ENCODE peak calls at places on chromosomes 11 and 22, in nine cellular contexts. E is AG10803, S is mucosa of descending colon, H is heart right ventricle, D is stomach, M is upper lobe of left lung, Z is hepatocyte, W is body of pancreas, I is colonic mucosa. Q is an unnamed sample.

GRCh38 chr11:111922803-111923202 is 4.1 kb downstream of the C11orf52 start:
- DNase-seq in E (peak), I (peak), M (no peak), D (peak), W (peak), H (no peak), S (peak), Z (no peak), Q (no peak)

GRCh38 chr11:134471341-134472187 is 59.5 kb upstream of the B3GAT1 start:
- DNase-seq in Z (no peak), D (no peak), I (no peak), M (peak), E (no peak), S (no peak), W (no peak), H (no peak), Q (no peak)

GRCh38 chr22:48494968-48495750 is 1332.5 kb downstream of the BRD1 start:
- DNase-seq in H (no peak), D (no peak), I (no peak), W (no peak), Z (no peak), E (no peak), S (no peak), M (peak), Q (no peak)

GRCh38 chr22:26168934-26169311 is 339 bp upstream of the SEZ6L start:
- DNase-seq in W (no peak), D (no peak), H (no peak), M (no peak), I (no peak), E (no peak), Z (peak), S (no peak), Q (no peak)

GRCh38 chr11:77278595-77279506 is 22.6 kb downstream of the GDPD4 start:
- DNase-seq in I (no peak), Z (no peak), D (no peak), E (peak), M (no peak), H (no peak), S (no peak), W (no peak), Q (no peak)

GRCh38 chr11:116499396-116500001 is 273.3 kb downstream of the BUD13 start:
- DNase-seq in E (peak), I (peak), S (peak), Z (peak), W (peak), M (peak), D (peak), H (peak), Q (peak)

GRCh38 chr11:69464621-69464960 is 16.9 kb upstream of the LINC01488 start:
- DNase-seq in W (no peak), H (no peak), I (peak), Z (no peak), E (no peak), M (peak), D (no peak), S (peak), Q (no peak)

GRCh38 chr11:62446091-62446490 is 27.3 kb downstream of the SCGB1A1 start:
- DNase-seq in I (peak), D (no peak), S (peak), M (no peak), W (no peak), Z (no peak), E (no peak), H (no peak), Q (no peak)

GRCh38 chr22:39748877-39749276 is 144.7 kb downstream of the ENTHD1 start:
- DNase-seq in S (no peak), H (no peak), W (no peak), M (no peak), D (no peak), I (no peak), Z (no peak), E (peak), Q (no peak)

GRCh38 chr22:37571258-37571991 is 8.5 kb downstream of the LGALS2 start:
- DNase-seq in W (peak), H (no peak), Z (peak), D (no peak), S (no peak), E (no peak), I (no peak), M (no peak), Q (peak)

GRCh38 chr11:69536406-69536805 is 54.9 kb downstream of the LINC01488 start:
- DNase-seq in Z (no peak), H (no peak), E (no peak), W (no peak), D (no peak), S (no peak), I (no peak), M (no peak), Q (no peak)

GRCh38 chr11:47409440-47410403 is 1.3 kb downstream of the SLC39A13 start:
- DNase-seq in Z (no peak), S (no peak), D (no peak), W (no peak), M (peak), H (no peak), I (no peak), E (peak), Q (no peak)

GRCh38 chr11:88475991-88476418 is 138.5 kb upstream of the CTSC start:
- DNase-seq in D (no peak), E (peak), S (no peak), M (no peak), Z (no peak), W (no peak), H (no peak), I (no peak), Q (no peak)

GRCh38 chr22:22571429-22571828 is 12.4 kb upstream of the PRAME start:
- DNase-seq in E (no peak), Z (no peak), S (no peak), W (no peak), I (no peak), H (no peak), D (no peak), M (no peak), Q (no peak)

GRCh38 chr11:69497221-69497787 is 15.8 kb downstream of the LINC01488 start:
- DNase-seq in H (peak), D (peak), Z (peak), S (peak), I (no peak), E (peak), M (peak), W (peak), Q (peak)

GRCh38 chr11:88478136-88478785 is 140.7 kb upstream of the CTSC start:
- DNase-seq in I (no peak), H (no peak), Z (no peak), M (no peak), S (no peak), E (no peak), W (no peak), D (no peak), Q (no peak)

GRCh38 chr22:48522271-48522670 is 1305.4 kb downstream of the BRD1 start:
- DNase-seq in H (no peak), W (no peak), E (no peak), M (peak), D (no peak), S (no peak), I (no peak), Z (no peak), Q (no peak)

GRCh38 chr22:26903030-26903856 is 245.9 kb downstream of the MIAT start:
- DNase-seq in S (peak), E (no peak), M (no peak), Z (peak), I (no peak), H (no peak), W (no peak), D (no peak), Q (no peak)

GRCh38 chr11:93591247-93591898 is 48.2 kb upstream of the SMCO4 start:
- DNase-seq in M (no peak), E (peak), D (no peak), I (no peak), W (no peak), H (no peak), S (no peak), Z (no peak), Q (peak)

GRCh38 chr22:37187552-37187890 is 526 bp downstream of the C1QTNF6 start:
- DNase-seq in M (no peak), H (no peak), S (peak), E (peak), W (no peak), I (peak), Z (no peak), D (peak), Q (no peak)

GRCh38 chr11:44453213-44453612 is 112.2 kb upstream of the CD82 start:
- DNase-seq in S (no peak), W (no peak), I (no peak), M (no peak), H (no peak), D (no peak), Z (peak), E (no peak), Q (no peak)

GRCh38 chr11:46215208-46215931 is 62.1 kb upstream of the CREB3L1 start:
- DNase-seq in W (no peak), M (no peak), D (no peak), S (no peak), I (no peak), E (no peak), Z (no peak), H (no peak), Q (no peak)

DNA sequence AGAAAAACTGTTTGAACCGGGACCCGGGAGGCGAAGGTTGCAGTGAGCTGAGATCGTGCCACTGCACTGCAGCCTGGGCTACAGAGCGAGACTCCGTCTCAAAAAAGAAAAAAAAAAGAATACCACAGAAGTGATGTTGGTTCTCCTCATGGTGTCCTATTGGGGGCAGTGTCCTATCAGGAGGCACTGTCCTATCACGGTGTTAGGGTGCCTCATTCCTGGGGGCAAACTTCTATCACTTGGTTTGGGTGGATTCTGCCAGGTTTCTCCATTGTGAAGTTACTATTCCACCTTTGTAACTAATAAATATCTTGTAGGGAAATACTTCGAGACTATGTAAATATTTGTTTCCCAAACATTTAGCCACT is 19.6 kb downstream of the PRR14L start:
- DNase-seq in E (no peak), Z (no peak), M (no peak), S (no peak), D (no peak), W (no peak), I (no peak), H (no peak), Q (no peak)
- TF ChIP-seq CTCF in E (no peak), Z (peak), M (no peak), S (no peak), D (no peak), W (no peak), I (no peak), H (no peak), Q (peak)

DNA sequence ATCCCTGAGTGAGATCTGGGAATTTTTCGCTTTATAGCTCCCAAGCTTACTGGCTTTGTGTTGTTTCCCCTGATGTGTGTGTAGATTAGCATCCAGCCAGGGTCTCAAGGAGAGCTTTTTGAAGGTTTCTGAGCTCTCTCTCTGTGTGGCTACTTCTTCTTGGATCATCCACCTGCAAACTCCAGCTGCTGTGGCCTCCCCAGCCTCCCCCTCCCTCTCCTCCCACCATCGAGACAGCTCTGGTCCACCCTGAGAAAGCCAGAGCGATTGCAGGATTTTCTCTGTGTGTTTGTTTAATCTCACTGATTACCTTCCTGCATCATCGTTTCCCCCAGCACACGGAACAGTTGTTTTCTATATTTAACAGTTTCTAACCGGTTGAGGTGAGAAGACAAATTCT is 553.6 kb downstream of the TBC1D22A start:
- DNase-seq in H (no peak), E (no peak), I (no peak), Z (no peak), S (no peak), W (no peak), D (no peak), M (no peak), Q (no peak)
- TF ChIP-seq CTCF in H (no peak), E (no peak), I (no peak), Z (no peak), S (no peak), W (no peak), D (no peak), M (no peak), Q (no peak)

DNA sequence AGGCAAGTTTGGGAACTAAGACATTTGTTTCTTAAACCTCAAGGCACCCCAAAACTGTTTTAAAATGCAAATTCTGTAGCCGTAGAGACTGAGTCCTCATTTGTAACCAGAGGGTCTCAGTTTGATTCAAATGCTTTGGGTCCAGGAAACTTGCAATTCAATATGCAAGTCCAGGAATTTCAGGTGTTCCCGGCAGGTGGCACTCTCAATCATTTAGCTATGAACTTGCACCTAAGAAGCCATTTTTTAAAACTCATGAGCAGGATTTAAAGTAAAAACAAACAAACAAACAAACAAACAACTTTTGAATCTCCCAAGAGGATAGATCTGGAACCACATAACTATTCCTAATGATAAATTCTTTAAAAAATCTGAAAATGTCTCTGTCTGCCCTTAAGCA is 8.7 kb upstream of the ABTB2 start:
- DNase-seq in M (no peak), Z (no peak), I (no peak), E (peak), S (peak), D (peak), W (peak), H (no peak), Q (peak)
- TF ChIP-seq CTCF in M (peak), Z (peak), I (peak), E (peak), S (no peak), D (no peak), W (peak), H (no peak), Q (peak)

DNA sequence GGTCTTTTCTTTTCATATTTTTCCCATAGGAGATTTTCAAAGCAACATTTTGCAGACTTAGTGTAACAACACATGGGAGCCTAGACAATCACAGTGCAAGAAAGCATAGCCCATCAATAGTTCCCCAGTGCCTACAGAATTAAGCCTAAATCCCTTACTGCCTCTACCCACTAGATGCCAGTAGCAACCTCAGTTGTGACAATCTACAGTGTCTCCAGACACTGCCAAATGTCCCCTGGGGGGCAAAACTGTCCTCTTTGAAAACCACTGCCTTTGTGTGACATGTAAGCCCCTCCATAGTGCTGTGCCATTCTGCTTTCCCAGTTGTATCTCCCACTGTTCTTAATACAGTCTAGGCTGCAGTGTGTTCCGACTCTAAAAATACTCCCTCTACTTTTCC is 1329.0 kb downstream of the LRRC4C start:
- DNase-seq in E (no peak), I (no peak), S (no peak), W (no peak), M (no peak), H (no peak), D (no peak), Z (peak), Q (no peak)
- TF ChIP-seq CTCF in E (no peak), I (no peak), S (no peak), W (no peak), M (no peak), H (no peak), D (no peak), Z (peak), Q (no peak)

DNA sequence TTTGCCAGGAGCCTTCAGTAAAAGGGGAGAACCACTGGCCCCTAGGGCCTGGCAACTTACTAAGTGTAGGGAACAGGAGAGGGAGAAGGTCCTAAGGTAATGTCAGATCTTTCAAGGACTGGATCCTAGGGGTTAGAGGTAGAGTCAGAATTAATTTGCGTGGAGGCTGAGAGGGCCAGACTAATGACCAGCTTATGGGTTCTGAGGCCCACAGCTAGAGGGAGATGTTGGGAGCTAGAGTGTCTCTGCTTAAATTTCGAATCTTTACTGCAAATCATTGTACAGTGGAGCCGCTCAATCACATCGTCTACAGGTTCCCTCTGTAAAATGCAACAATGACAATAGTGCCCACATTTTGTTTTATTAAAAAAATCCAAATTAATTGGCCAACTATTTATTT is 31.4 kb downstream of the CLMP start:
- DNase-seq in D (no peak), H (no peak), W (no peak), E (no peak), M (no peak), I (no peak), S (no peak), Z (no peak), Q (no peak)
- TF ChIP-seq CTCF in D (no peak), H (no peak), W (no peak), E (peak), M (no peak), I (no peak), S (no peak), Z (no peak), Q (no peak)

GRCh38 chr11:82900277-82901164 is at the start of gene PRCP:
- DNase-seq in D (peak), E (peak), M (peak), W (peak), S (peak), H (peak), Z (peak), I (peak), Q (peak)
- TF ChIP-seq CTCF in D (no peak), E (peak), M (no peak), W (no peak), S (no peak), H (no peak), Z (no peak), I (no peak), Q (no peak)

DNA sequence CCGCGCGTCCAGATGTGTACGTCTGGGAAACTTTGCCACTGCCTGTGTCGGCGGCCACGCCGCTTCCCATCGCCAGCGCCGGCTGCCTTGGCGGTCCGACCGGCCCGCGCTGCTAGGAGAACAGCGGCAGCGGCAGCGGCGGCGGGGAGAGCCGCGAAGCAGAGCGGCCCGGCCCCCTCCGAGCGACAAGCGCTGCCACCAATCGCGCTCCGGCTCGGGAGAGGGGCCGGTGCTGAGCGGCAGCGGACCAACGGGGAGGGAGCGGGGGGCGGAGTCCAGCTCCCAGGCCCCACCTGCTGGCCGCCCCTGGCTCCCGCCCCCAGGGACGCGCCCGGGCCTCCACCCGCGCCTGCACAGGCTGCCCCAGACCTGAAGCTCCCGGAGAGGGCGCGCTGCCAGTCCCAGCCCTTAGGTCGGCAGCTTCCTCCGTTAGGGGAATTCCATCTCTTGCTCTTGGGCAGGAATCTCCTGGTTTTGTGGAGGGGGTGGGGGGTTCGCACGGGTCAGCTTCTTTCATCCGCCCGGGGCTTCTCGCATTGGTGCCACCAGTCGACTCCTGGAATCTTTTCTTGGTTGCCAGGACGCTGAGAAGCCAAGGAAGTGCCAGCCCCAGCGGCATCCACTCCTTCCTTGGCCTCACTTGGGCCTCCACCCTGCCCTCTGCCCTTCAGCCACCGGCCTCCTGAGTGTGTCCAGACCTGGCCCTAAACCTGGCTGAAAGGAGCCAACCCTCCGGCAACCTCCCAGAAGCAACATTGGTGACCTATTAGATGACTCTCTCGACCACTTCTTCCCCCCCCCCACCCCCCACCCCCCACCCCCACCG is at the start of gene GALNT18:
- DNase-seq in W (peak), M (peak), Z (peak), D (peak), S (peak), H (peak), E (peak), I (peak), Q (peak)
- TF ChIP-seq CTCF in W (peak), M (peak), Z (peak), D (no peak), S (peak), H (peak), E (peak), I (peak), Q (peak)

GRCh38 chr11:12981879-12982531 is 27.1 kb upstream of the RASSF10 start:
- DNase-seq in H (no peak), M (no peak), S (no peak), I (no peak), W (no peak), E (peak), D (no peak), Z (peak), Q (no peak)
- TF ChIP-seq CTCF in H (no peak), M (peak), S (no peak), I (no peak), W (no peak), E (peak), D (no peak), Z (no peak), Q (no peak)

DNA sequence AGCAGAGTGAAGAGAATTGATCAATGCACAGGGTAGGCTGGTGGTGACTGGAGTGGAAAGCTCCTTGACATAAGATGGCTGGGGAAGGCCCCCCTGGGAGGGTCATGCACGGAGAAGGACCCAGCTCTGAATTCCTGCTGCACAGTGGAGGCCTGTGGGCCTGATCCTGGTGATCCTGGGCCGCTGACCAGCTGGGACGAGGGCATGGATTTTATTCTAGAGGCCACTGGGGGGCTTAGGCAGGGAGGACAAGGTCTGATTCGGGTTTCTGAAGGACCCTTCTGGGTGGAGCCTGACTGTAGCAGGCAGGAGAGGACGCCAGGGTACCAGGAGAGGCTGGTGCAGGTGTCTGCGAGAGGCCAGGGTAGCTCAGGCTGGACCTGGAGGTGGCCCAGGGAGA is 31.3 kb downstream of the MPPED1 start:
- DNase-seq in W (no peak), Z (no peak), D (no peak), M (no peak), H (no peak), I (no peak), E (no peak), S (no peak), Q (no peak)
- TF ChIP-seq CTCF in W (no peak), Z (no peak), D (no peak), M (no peak), H (no peak), I (no peak), E (no peak), S (no peak), Q (no peak)